ENCODE peak calls at places on chromosomes 2 and 18, in four cellular contexts. E, B, M and D are unnamed samples. For H3K4me1, the result is how much of the 10 kb centered on the place peaks cover.

GRCh38 chr2:160747771-160748170 is 254.2 kb upstream of the RBMS1 start:
- DNase-seq in M (peak), B (no peak), E (peak), D (peak)

GRCh38 chr2:212428685-212429480 is 109.7 kb downstream of the ERBB4 start:
- DNase-seq in E (no peak), M (no peak), B (no peak), D (no peak)

GRCh38 chr18:31649894-31650719 is 34.3 kb downstream of the B4GALT6 start:
- DNase-seq in M (no peak), E (no peak), B (no peak), D (no peak)

GRCh38 chr18:36141576-36141975 is 11.9 kb downstream of the ELP2 start:
- DNase-seq in M (no peak), E (no peak), B (no peak), D (no peak)

GRCh38 chr2:46339676-46340459 is 42.7 kb downstream of the EPAS1 start:
- DNase-seq in E (peak), M (no peak), B (no peak), D (no peak)

GRCh38 chr2:202375006-202375610 is 1.0 kb upstream of the BMPR2 start:
- DNase-seq in E (peak), B (no peak), M (peak), D (peak)

GRCh38 chr2:209423562-209424541 is at the start of gene MAP2:
- DNase-seq in B (peak), M (peak), E (peak), D (peak)

GRCh38 chr2:83567551-83567950 is 891.5 kb downstream of the SUCLG1 start:
- DNase-seq in E (no peak), B (no peak), M (no peak), D (no peak)

GRCh38 chr2:55498582-55498981 is 20.9 kb upstream of the CFAP36 start:
- DNase-seq in M (no peak), E (no peak), B (no peak), D (no peak)

GRCh38 chr2:151777487-151777886 is 43.2 kb upstream of the NEB start:
- DNase-seq in B (no peak), M (no peak), E (no peak), D (no peak)

GRCh38 chr2:203328735-203329549 is 748 bp downstream of the ABI2 start:
- DNase-seq in M (peak), B (no peak), E (peak), D (peak)

GRCh38 chr2:11672404-11672803 is 2.4 kb upstream of the NTSR2 start:
- DNase-seq in B (no peak), E (no peak), M (no peak), D (no peak)

GRCh38 chr2:241940329-241940728 is 70.8 kb downstream of the RTP5 start:
- DNase-seq in B (peak), E (peak), M (no peak), D (no peak)

GRCh38 chr18:4119813-4120212 is 335.3 kb downstream of the DLGAP1 start:
- DNase-seq in E (no peak), M (no peak), B (no peak), D (no peak)

GRCh38 chr2:57806449-57806968 is 240.1 kb upstream of the VRK2 start:
- DNase-seq in B (no peak), M (no peak), E (no peak), D (no peak)

GRCh38 chr18:29378739-29379138 is 1201.8 kb upstream of the CDH2 start:
- DNase-seq in M (peak), E (peak), B (no peak), D (peak)

GRCh38 chr2:74516070-74516633 is 1.9 kb downstream of the TLX2 start:
- DNase-seq in B (no peak), M (no peak), E (peak), D (no peak)

GRCh38 chr18:52343731-52344340 is 3.8 kb downstream of the DCC start:
- DNase-seq in E (no peak), B (no peak), M (no peak), D (no peak)

GRCh38 chr18:52343138-52343537 is 3.1 kb downstream of the DCC start:
- DNase-seq in E (no peak), M (no peak), B (no peak), D (peak)

GRCh38 chr18:52341617-52342381 is 1.8 kb downstream of the DCC start:
- DNase-seq in M (no peak), E (peak), B (no peak), D (no peak)

GRCh38 chr18:52339891-52340371 is at the start of gene DCC:
- DNase-seq in B (no peak), M (peak), E (peak), D (peak)

GRCh38 chr18:52340466-52341378 is 725 bp downstream of the DCC start:
- DNase-seq in B (no peak), E (no peak), M (no peak), D (no peak)
- H2AFZ ChIP-seq in B (no peak), E (peak), M (peak), D (no peak)

GRCh38 chr18:77251730-77252050 is 2.0 kb downstream of the GALR1 start:
- DNase-seq in M (no peak), E (no peak), B (no peak), D (no peak)

GRCh38 chr18:77249583-77250500 is at the start of gene GALR1:
- DNase-seq in E (peak), M (no peak), B (no peak), D (no peak)

GRCh38 chr18:77250926-77251729 is 1.5 kb downstream of the GALR1 start:
- DNase-seq in B (no peak), M (no peak), E (peak), D (no peak)

GRCh38 chr18:77250501-77250925 is 865 bp downstream of the GALR1 start:
- DNase-seq in E (no peak), M (no peak), B (no peak), D (no peak)

DNA sequence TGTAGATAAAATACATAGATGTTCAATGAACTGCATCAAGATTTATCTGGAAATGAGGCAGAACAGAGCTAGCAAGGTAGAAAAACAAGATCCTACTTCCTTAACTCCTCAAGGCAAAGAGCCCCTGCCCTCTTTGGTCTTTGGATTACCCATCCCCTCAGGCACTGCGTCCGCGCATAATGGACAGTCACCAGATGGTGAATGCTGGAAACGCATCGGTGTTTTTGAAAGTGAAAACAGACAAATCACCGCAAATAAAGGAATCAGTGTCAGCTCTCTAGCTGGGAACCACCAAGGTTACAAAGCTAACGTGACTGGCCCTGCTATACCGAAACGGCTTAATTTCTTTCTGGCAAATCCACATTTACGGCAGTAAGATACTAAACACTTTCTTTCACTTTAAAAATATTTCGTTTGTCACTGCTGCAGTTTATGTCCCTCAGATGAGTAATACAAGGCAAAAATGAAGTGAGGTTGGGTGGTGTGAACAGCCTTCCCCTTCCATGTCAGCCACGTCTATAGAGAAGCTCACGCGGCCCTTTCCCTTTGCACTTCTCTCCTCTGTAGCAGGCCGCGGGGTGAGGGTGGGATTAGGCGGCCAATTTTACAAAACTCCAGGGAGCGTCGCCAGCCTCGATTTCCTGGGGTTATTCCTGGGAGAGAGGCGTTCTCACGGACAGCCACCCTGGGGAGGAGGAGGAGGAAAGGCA is 620 bp upstream of the GALR1 start:
- DNase-seq in E (no peak), B (no peak), M (no peak), D (no peak)
- TF ChIP-seq EZH2 in E (peak), B (no peak), M (no peak), D (no peak)

GRCh38 chr2:179239838-179240237 is 24.8 kb downstream of the SESTD1 start:
- DNase-seq in B (no peak), E (no peak), M (no peak), D (no peak)
- H3K4me1 ChIP-seq in B (half or more), E (under half), M (under half), D (half or more)

GRCh38 chr2:239349448-239350135 is 51.2 kb downstream of the HDAC4 start:
- DNase-seq in M (no peak), B (no peak), E (no peak), D (no peak)
- H2AFZ ChIP-seq in M (no peak), B (no peak), E (no peak), D (no peak)

GRCh38 chr18:22753130-22753831 is 179.8 kb upstream of the RBBP8 start:
- DNase-seq in M (no peak), B (no peak), E (no peak), D (no peak)

GRCh38 chr18:22752014-22752413 is 181.1 kb upstream of the RBBP8 start:
- DNase-seq in E (no peak), M (no peak), B (no peak), D (no peak)
- TF ChIP-seq EZH2 in E (no peak), M (no peak), B (no peak), D (no peak)

GRCh38 chr2:235554936-235555335 is 61.1 kb downstream of the AGAP1 start:
- DNase-seq in B (no peak), M (no peak), E (no peak), D (no peak)

GRCh38 chr2:235557903-235558302 is 64.1 kb downstream of the AGAP1 start:
- DNase-seq in E (no peak), B (no peak), M (no peak), D (no peak)

GRCh38 chr2:235556086-235556485 is 62.2 kb downstream of the AGAP1 start:
- DNase-seq in B (no peak), M (no peak), E (no peak), D (no peak)

GRCh38 chr2:235555356-235555755 is 61.5 kb downstream of the AGAP1 start:
- DNase-seq in B (no peak), M (no peak), E (no peak), D (no peak)

DNA sequence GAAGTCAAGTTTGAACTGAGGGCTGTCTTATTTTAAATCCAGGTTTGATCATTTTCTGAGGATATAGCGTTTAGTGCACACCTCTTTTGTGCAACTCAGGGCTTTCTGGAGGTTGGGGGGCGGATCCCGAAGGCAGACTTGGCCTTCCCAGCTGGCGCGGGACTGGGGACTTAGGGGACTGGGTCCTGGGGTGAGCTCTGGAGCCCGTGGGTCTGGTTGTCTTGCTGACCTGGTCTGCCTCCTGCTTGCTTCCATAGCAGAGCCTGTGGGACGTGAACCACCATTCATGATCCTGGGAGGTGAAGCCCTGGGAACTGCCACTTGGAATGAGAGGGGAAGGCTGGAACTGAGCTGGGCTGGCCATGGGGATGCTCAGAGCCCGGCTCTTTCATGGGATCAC is 63.1 kb downstream of the AGAP1 start:
- DNase-seq in B (no peak), M (no peak), E (no peak), D (no peak)
- H3K4me1 ChIP-seq in B (under half), M (under half), E (under half), D (under half)

GRCh38 chr18:79523221-79523737 is 127.5 kb downstream of the NFATC1 start:
- DNase-seq in M (no peak), B (no peak), E (no peak), D (no peak)
- H2AFZ ChIP-seq in M (no peak), B (no peak), E (no peak), D (no peak)